ENCODE peak calls at places on chromosomes 6 and 20, in four cellular contexts. A is hepatocyte; U is H4; K is activated T-cell treated with anti-CD3 and anti-CD28 coated beads, Interleukin-2, amount 50 U/mL, for 72 hours. S is an unnamed sample.
A peak's percentile ranks its signal among the peaks of the same experiment; 100 is the strongest.

GRCh38 chr6:133584903-133585302 is 304.0 kb upstream of the TCF21 start:
- DNase-seq in A (no peak), U (no peak), K (no peak), S (no peak)

GRCh38 chr20:13302647-13303425 is 81.8 kb downstream of the ISM1 start:
- DNase-seq in A (peak; percentile 53), U (peak; percentile 20), K (peak; percentile 47), S (peak; percentile 8)

GRCh38 chr20:53894707-53895384 is 175.5 kb downstream of the BCAS1 start:
- DNase-seq in A (no peak), U (no peak), K (no peak), S (no peak)

GRCh38 chr6:3324262-3324942 is 65.7 kb downstream of the PSMG4 start:
- DNase-seq in A (peak; percentile 51), U (peak; percentile 43), K (peak; percentile 67), S (peak; percentile 39)

GRCh38 chr6:99434702-99435530 is 9.8 kb upstream of the PNISR start:
- DNase-seq in A (peak; percentile 16), U (no peak), K (no peak), S (peak; percentile 46)

GRCh38 chr20:59007758-59008511 is 881 bp upstream of the CTSZ start:
- DNase-seq in A (no peak), U (no peak), K (no peak), S (no peak)

GRCh38 chr6:43869091-43869710 is 99.2 kb downstream of the VEGFA start:
- DNase-seq in A (no peak), U (no peak), K (no peak), S (no peak)

GRCh38 chr6:144912474-144912873 is 627.3 kb downstream of the UTRN start:
- DNase-seq in A (no peak), U (peak; percentile 67), K (no peak), S (peak; percentile 83)

GRCh38 chr6:157983439-157984119 is 1.9 kb downstream of the SYNJ2 start:
- DNase-seq in A (no peak), U (no peak), K (no peak), S (peak; percentile 16)

GRCh38 chr20:8523684-8524083 is 391.6 kb downstream of the PLCB1 start:
- DNase-seq in A (no peak), U (no peak), K (no peak), S (peak; percentile 5)

GRCh38 chr6:54282186-54282585 is 26.1 kb upstream of the TINAG start:
- DNase-seq in A (no peak), U (peak; percentile 65), K (no peak), S (peak; percentile 48)

GRCh38 chr6:116206231-116206903 is 47.5 kb downstream of the TSPYL4 start:
- DNase-seq in A (no peak), U (no peak), K (no peak), S (peak; percentile 37)

GRCh38 chr6:134437376-134437775 is 119.5 kb upstream of the SGK1 start:
- DNase-seq in A (no peak), U (no peak), K (peak; percentile 65), S (peak; percentile 48)

GRCh38 chr6:73388433-73388799 is 6.2 kb upstream of the DDX43 start:
- DNase-seq in A (no peak), U (no peak), K (no peak), S (no peak)

GRCh38 chr6:163946437-163946836 is 531.9 kb downstream of the QKI start:
- DNase-seq in A (no peak), U (no peak), K (no peak), S (no peak)

GRCh38 chr6:44269921-44270525 is at the start of gene TMEM151B:
- DNase-seq in A (no peak), U (no peak), K (no peak), S (no peak)

GRCh38 chr6:170186909-170187668 is 103.8 kb downstream of the DLL1 start:
- DNase-seq in A (no peak), U (no peak), K (no peak), S (no peak)

GRCh38 chr6:111848262-111848661 is 25.0 kb downstream of the FYN start:
- DNase-seq in A (no peak), U (no peak), K (no peak), S (no peak)

GRCh38 chr6:149846321-149846720 is 17.8 kb downstream of the LRP11 start:
- DNase-seq in A (no peak), U (peak; percentile 74), K (no peak), S (peak; percentile 79)

GRCh38 chr6:145529582-145529981 is 205.7 kb downstream of the EPM2A start:
- DNase-seq in A (no peak), U (peak; percentile 39), K (no peak), S (no peak)

GRCh38 chr6:4573958-4574481 is 202.2 kb upstream of the CDYL start:
- DNase-seq in A (peak; percentile 18), U (no peak), K (no peak), S (peak; percentile 82)

GRCh38 chr6:157768863-157769551 is 54.0 kb upstream of the SNX9 start:
- DNase-seq in A (no peak), U (no peak), K (no peak), S (no peak)

GRCh38 chr6:7052441-7052936 is 55.3 kb upstream of the RREB1 start:
- DNase-seq in A (peak; percentile 41), U (no peak), K (peak; percentile 4), S (peak; percentile 41)

GRCh38 chr20:57364451-57364850 is 13.4 kb downstream of the RAE1 start:
- DNase-seq in A (no peak), U (no peak), K (no peak), S (no peak)

GRCh38 chr6:36822506-36823269 is 16.6 kb downstream of the CPNE5 start:
- DNase-seq in A (no peak), U (no peak), K (no peak), S (no peak)

GRCh38 chr6:62280099-62280498 is 5.9 kb downstream of the KHDRBS2 start:
- DNase-seq in A (no peak), U (no peak), K (no peak), S (no peak)

GRCh38 chr20:47334022-47334551 is 22.4 kb downstream of the ZMYND8 start:
- DNase-seq in A (peak; percentile 73), U (peak; percentile 56), K (no peak), S (peak; percentile 98)

GRCh38 chr6:1091905-1092304 is 220.0 kb upstream of the FOXQ1 start:
- DNase-seq in A (peak; percentile 49), U (peak; percentile 40), K (no peak), S (peak; percentile 84)

GRCh38 chr6:2158596-2159271 is 86.7 kb downstream of the GMDS start:
- DNase-seq in A (peak; percentile 54), U (peak; percentile 53), K (no peak), S (peak; percentile 25)

GRCh38 chr6:36594816-36595167 is 630 bp downstream of the SRSF3 start:
- DNase-seq in A (no peak), U (no peak), K (no peak), S (peak; percentile 34)

S was measured in fibroblast of villous mesenchyme.